ENCODE peak calls at places on chromosomes 3 and 15, in eight cellular contexts. F, O, P, Q, J, W, K and A are unnamed samples.

GRCh38 chr3:38454179-38454883 is 641 bp downstream of the ACVR2B start:
- DNase-seq in F (peak), O (peak), P (peak), Q (peak), J (peak), W (no peak), K (peak), A (peak)

GRCh38 chr3:188348445-188349244 is 194.7 kb downstream of the LPP start:
- DNase-seq in F (peak), O (peak), P (peak), Q (peak), J (peak), W (no peak), K (peak), A (no peak)

GRCh38 chr3:16423947-16424673 is 89.4 kb downstream of the RFTN1 start:
- DNase-seq in F (no peak), O (no peak), P (no peak), Q (no peak), J (no peak), W (no peak), K (no peak), A (no peak)

GRCh38 chr15:51310064-51310463 is 28.3 kb downstream of the CYP19A1 start:
- DNase-seq in F (no peak), O (no peak), P (peak), Q (no peak), J (no peak), W (no peak), K (peak), A (no peak)

GRCh38 chr3:49801160-49801559 is 1.5 kb upstream of the CDHR4 start:
- DNase-seq in F (no peak), O (no peak), P (no peak), Q (no peak), J (no peak), W (no peak), K (no peak), A (no peak)

GRCh38 chr15:41334293-41335120 is 1.8 kb downstream of the NUSAP1 start:
- DNase-seq in F (no peak), O (no peak), P (no peak), Q (no peak), J (no peak), W (no peak), K (no peak), A (no peak)

GRCh38 chr15:96893159-96893906 is 562.8 kb downstream of the NR2F2 start:
- DNase-seq in F (peak), O (no peak), P (no peak), Q (peak), J (no peak), W (no peak), K (peak), A (peak)

GRCh38 chr3:14537590-14538450 is 2.3 kb downstream of the GRIP2 start:
- DNase-seq in F (no peak), O (peak), P (no peak), Q (no peak), J (no peak), W (no peak), K (no peak), A (no peak)

GRCh38 chr3:3589715-3590130 is 209.5 kb upstream of the LRRN1 start:
- DNase-seq in F (no peak), O (no peak), P (no peak), Q (no peak), J (no peak), W (no peak), K (no peak), A (no peak)

GRCh38 chr3:148950806-148951205 is 40.5 kb upstream of the GYG1 start:
- DNase-seq in F (no peak), O (no peak), P (peak), Q (no peak), J (no peak), W (no peak), K (peak), A (no peak)

GRCh38 chr15:57217716-57218598 is 158.3 kb upstream of the CGNL1 start:
- DNase-seq in F (peak), O (no peak), P (no peak), Q (no peak), J (no peak), W (no peak), K (peak), A (no peak)

GRCh38 chr15:83123529-83123928 is 16.1 kb downstream of the TM6SF1 start:
- DNase-seq in F (no peak), O (no peak), P (no peak), Q (no peak), J (no peak), W (no peak), K (no peak), A (no peak)

GRCh38 chr3:63386568-63386967 is 108.5 kb downstream of the SYNPR start:
- DNase-seq in F (no peak), O (no peak), P (no peak), Q (no peak), J (no peak), W (no peak), K (no peak), A (no peak)

GRCh38 chr3:127177226-127177625 is 15.7 kb upstream of the PRR23E start:
- DNase-seq in F (no peak), O (no peak), P (no peak), Q (no peak), J (no peak), W (no peak), K (peak), A (no peak)

GRCh38 chr3:123817413-123817812 is 66.7 kb downstream of the MYLK start:
- DNase-seq in F (no peak), O (no peak), P (no peak), Q (no peak), J (no peak), W (no peak), K (no peak), A (no peak)

GRCh38 chr15:94576889-94577533 is 345.6 kb downstream of the MCTP2 start:
- DNase-seq in F (peak), O (no peak), P (no peak), Q (no peak), J (no peak), W (no peak), K (peak), A (no peak)

GRCh38 chr3:134527037-134527436 is 41.2 kb downstream of the CEP63 start:
- DNase-seq in F (no peak), O (no peak), P (peak), Q (no peak), J (no peak), W (no peak), K (no peak), A (no peak)

GRCh38 chr3:60126905-60127304 is 1077.1 kb upstream of the CFAP20DC start:
- DNase-seq in F (no peak), O (no peak), P (no peak), Q (no peak), J (no peak), W (no peak), K (no peak), A (no peak)

GRCh38 chr15:82535566-82536408 is 4.5 kb downstream of the RPS17 start:
- DNase-seq in F (no peak), O (no peak), P (no peak), Q (no peak), J (no peak), W (no peak), K (no peak), A (no peak)

GRCh38 chr3:186875708-186876107 is 33.2 kb downstream of the ADIPOQ start:
- DNase-seq in F (no peak), O (no peak), P (no peak), Q (no peak), J (no peak), W (no peak), K (no peak), A (no peak)

GRCh38 chr3:50205719-50206276 is 727 bp downstream of the SLC38A3 start:
- DNase-seq in F (peak), O (no peak), P (no peak), Q (no peak), J (peak), W (no peak), K (no peak), A (no peak)

GRCh38 chr3:184578822-184579221 is 17.2 kb downstream of the EPHB3 start:
- DNase-seq in F (no peak), O (no peak), P (no peak), Q (no peak), J (no peak), W (no peak), K (no peak), A (no peak)

GRCh38 chr3:33061782-33062181 is 35.2 kb downstream of the GLB1 start:
- DNase-seq in F (no peak), O (no peak), P (peak), Q (no peak), J (no peak), W (peak), K (peak), A (no peak)

GRCh38 chr3:48397767-48398681 is 26.0 kb downstream of the FBXW12 start:
- DNase-seq in F (no peak), O (no peak), P (no peak), Q (peak), J (no peak), W (no peak), K (no peak), A (no peak)

GRCh38 chr3:29275309-29275708 is 5.6 kb upstream of the RBMS3 start:
- DNase-seq in F (no peak), O (no peak), P (peak), Q (peak), J (peak), W (no peak), K (peak), A (no peak)

GRCh38 chr3:36653095-36653494 is 111.3 kb downstream of the DCLK3 start:
- DNase-seq in F (no peak), O (no peak), P (peak), Q (no peak), J (no peak), W (no peak), K (peak), A (no peak)

GRCh38 chr15:95912728-95913127 is 417.8 kb upstream of the NR2F2 start:
- DNase-seq in F (no peak), O (no peak), P (no peak), Q (no peak), J (no peak), W (no peak), K (no peak), A (no peak)

GRCh38 chr15:71804226-71804625 is 6.1 kb upstream of the NR2E3 start:
- DNase-seq in F (no peak), O (no peak), P (no peak), Q (no peak), J (no peak), W (no peak), K (no peak), A (no peak)

GRCh38 chr15:71804695-71805470 is 5.5 kb upstream of the NR2E3 start:
- DNase-seq in F (no peak), O (no peak), P (no peak), Q (no peak), J (no peak), W (no peak), K (peak), A (no peak)

GRCh38 chr15:71801935-71802655 is 8.3 kb upstream of the NR2E3 start:
- DNase-seq in F (no peak), O (no peak), P (no peak), Q (no peak), J (no peak), W (no peak), K (no peak), A (no peak)

GRCh38 chr15:71800835-71801745 is 9.3 kb upstream of the NR2E3 start:
- DNase-seq in F (peak), O (peak), P (peak), Q (peak), J (no peak), W (no peak), K (peak), A (no peak)

GRCh38 chr15:71802770-71803169 is 7.6 kb upstream of the NR2E3 start:
- DNase-seq in F (no peak), O (no peak), P (no peak), Q (no peak), J (no peak), W (no peak), K (no peak), A (no peak)
- TF ChIP-seq CTCF in F (peak), O (peak), P (peak), Q (no peak), J (no peak), W (no peak), K (peak), A (peak)

GRCh38 chr3:43759297-43759782 is 68.6 kb downstream of the ABHD5 start:
- DNase-seq in F (peak), O (peak), P (peak), Q (no peak), J (no peak), W (no peak), K (peak), A (no peak)
- TF ChIP-seq CTCF in F (peak), O (peak), P (peak), Q (no peak), J (no peak), W (peak), K (peak), A (no peak)

DNA sequence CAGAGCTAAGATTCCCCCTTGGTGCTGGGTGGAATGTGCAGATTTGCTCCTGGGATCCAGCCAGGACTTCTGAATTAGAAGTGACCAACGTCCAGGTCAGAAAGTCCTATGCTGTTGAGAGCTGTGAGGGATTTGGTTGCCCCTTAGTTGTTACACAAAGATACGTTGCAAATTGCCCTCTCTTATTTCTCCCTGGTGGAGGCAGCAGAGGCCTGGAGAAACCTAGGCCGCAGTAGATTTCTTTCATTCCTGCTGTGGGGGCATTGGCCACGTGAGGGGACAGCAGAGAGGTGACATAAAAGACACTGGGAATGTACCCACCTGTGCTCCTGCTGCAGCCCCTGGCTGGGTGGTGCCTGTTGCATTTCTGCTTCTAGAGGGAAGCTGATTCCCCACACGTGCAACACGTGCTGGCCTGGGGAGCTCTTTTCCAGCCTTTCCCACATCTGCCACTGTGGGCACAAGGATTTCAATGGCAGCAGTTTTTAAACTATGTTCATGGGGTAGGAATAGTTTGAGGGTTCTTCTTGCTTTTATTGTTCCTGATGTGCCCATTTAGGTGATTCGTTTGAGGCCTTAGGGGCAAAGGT is 65.7 kb downstream of the SYNM start:
- DNase-seq in F (no peak), O (no peak), P (no peak), Q (no peak), J (no peak), W (no peak), K (no peak), A (no peak)
- TF ChIP-seq CTCF in F (no peak), O (no peak), P (no peak), Q (no peak), J (no peak), W (no peak), K (no peak), A (no peak)

DNA sequence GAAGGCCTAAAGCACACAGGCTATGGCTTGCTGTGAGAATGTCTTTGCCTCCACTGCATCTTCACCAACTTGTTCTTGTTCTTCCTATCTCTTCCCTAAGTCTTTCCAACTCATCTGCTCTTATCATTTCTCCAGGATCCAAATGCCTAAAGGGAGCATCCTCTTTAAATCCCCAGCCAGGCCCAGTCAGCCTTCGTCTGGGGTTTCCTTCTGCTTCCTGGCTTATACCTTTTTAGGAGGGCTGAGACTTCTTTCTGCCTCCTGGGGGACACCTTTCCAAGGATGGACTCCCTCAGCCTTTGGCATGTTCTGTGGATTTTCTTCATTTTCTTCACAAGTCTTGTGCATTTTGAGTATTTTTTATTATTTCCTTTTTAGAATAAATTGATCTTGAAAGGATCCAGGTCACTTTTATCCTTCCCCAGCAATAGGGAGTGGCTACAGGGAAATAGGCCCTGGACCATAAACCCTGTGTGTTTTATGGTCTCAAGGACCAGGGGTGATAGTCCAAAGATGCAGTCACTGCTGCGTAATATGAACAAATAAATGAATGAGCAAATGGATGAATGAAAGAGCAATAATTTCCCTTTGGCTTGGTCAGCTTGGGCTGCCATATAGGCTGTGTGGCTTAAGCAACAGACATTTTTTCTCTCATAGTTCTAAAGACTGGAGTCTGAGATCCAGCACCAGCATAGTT is 122.1 kb upstream of the LRIG1 start:
- DNase-seq in F (no peak), O (no peak), P (no peak), Q (no peak), J (no peak), W (no peak), K (no peak), A (no peak)
- TF ChIP-seq CTCF in F (no peak), O (no peak), P (no peak), Q (no peak), J (no peak), W (no peak), K (no peak), A (no peak)

GRCh38 chr3:54900954-54901591 is 26.8 kb downstream of the LRTM1 start:
- DNase-seq in F (no peak), O (no peak), P (peak), Q (no peak), J (no peak), W (no peak), K (peak), A (no peak)

GRCh38 chr3:54902286-54902685 is 25.6 kb downstream of the LRTM1 start:
- DNase-seq in F (no peak), O (no peak), P (no peak), Q (no peak), J (no peak), W (no peak), K (no peak), A (no peak)

GRCh38 chr3:54895613-54896012 is 32.2 kb downstream of the LRTM1 start:
- DNase-seq in F (no peak), O (no peak), P (no peak), Q (no peak), J (no peak), W (no peak), K (no peak), A (no peak)

GRCh38 chr3:54897028-54897711 is 30.7 kb downstream of the LRTM1 start:
- DNase-seq in F (no peak), O (no peak), P (peak), Q (no peak), J (no peak), W (no peak), K (no peak), A (no peak)

GRCh38 chr3:54899273-54899672 is 28.6 kb downstream of the LRTM1 start:
- DNase-seq in F (no peak), O (no peak), P (no peak), Q (no peak), J (no peak), W (no peak), K (no peak), A (no peak)
- TF ChIP-seq CTCF in F (no peak), O (no peak), P (no peak), Q (no peak), J (no peak), W (no peak), K (no peak), A (no peak)

GRCh38 chr3:13199006-13199776 is 126.0 kb upstream of the IQSEC1 start:
- DNase-seq in F (no peak), O (no peak), P (no peak), Q (no peak), J (no peak), W (no peak), K (no peak), A (no peak)

GRCh38 chr3:13200465-13200864 is 127.2 kb upstream of the IQSEC1 start:
- DNase-seq in F (no peak), O (no peak), P (no peak), Q (no peak), J (no peak), W (no peak), K (no peak), A (no peak)

GRCh38 chr3:13202744-13203397 is 129.6 kb upstream of the IQSEC1 start:
- DNase-seq in F (no peak), O (no peak), P (no peak), Q (no peak), J (no peak), W (no peak), K (no peak), A (peak)

GRCh38 chr3:13199899-13200451 is 126.7 kb upstream of the IQSEC1 start:
- DNase-seq in F (no peak), O (no peak), P (no peak), Q (no peak), J (no peak), W (no peak), K (no peak), A (no peak)

GRCh38 chr3:13200951-13201350 is 127.7 kb upstream of the IQSEC1 start:
- DNase-seq in F (no peak), O (no peak), P (no peak), Q (no peak), J (no peak), W (no peak), K (no peak), A (peak)
- TF ChIP-seq CTCF in F (no peak), O (no peak), P (peak), Q (no peak), J (no peak), W (no peak), K (no peak), A (no peak)

DNA sequence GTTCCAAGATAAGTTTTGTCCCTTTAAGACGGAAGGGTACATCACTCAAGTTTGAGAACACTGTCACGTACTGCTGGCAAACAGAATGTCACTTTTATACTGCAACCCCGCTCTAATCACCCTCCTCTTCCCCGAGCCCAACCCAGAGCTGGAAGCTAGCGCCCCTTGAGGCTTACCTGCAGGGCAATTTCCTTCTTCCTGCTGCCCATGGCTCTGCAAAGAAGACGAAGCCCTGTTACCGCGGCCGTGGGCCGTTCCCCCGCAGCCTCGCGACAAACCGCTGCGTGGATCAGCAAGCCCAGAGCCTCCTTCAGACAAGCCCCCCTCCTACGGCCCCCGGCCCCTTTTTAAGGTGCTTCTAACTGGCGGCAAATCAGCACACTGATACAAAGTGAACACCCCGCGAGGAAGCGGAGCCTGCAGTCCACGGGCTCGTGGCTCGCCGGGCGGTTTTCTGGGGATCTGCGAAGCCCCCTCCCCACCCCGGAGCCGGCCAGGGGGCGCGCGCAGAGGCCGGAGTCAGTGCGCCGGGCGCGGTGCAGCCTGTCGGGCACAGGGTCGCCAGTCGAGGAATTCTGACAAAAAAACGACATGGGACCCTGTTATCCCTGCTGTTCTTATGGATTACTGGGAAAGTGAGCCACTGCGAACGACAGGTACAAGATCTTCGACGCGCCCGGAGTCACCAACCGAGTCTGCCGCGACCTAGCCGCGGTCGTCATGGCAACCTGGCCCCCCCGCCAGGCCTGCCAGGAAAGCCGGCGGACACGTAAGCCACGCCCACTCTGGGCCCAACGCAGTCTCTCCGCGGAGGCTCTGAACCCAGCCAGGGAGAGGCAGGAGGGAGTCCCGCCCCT is at the start of gene NME9:
- DNase-seq in F (peak), O (peak), P (peak), Q (peak), J (peak), W (peak), K (peak), A (peak)
- TF ChIP-seq CTCF in F (peak), O (peak), P (peak), Q (peak), J (peak), W (peak), K (peak), A (peak)

GRCh38 chr3:168544097-168544957 is 448.6 kb upstream of the GOLIM4 start:
- DNase-seq in F (no peak), O (no peak), P (peak), Q (no peak), J (no peak), W (no peak), K (no peak), A (no peak)
- TF ChIP-seq CTCF in F (no peak), O (no peak), P (peak), Q (no peak), J (no peak), W (no peak), K (no peak), A (no peak)